ENCODE peak calls at places on chromosome 17, in four cellular contexts. One of them, this sample, is unnamed.

GRCh38 chr17:39001703-39002637 is 34.8 kb upstream of the FBXO47 start:
- DNase-seq in cardiac muscle cell: no peak
- DNase-seq in heart left ventricle: peak
- DNase-seq in AG09309: peak
- DNase-seq in this sample: peak

GRCh38 chr17:73934696-73935095 is 268.8 kb upstream of the RPL38 start:
- DNase-seq in cardiac muscle cell: no peak
- DNase-seq in heart left ventricle: no peak
- DNase-seq in AG09309: no peak
- DNase-seq in this sample: no peak

GRCh38 chr17:50882851-50883250 is 16.7 kb upstream of the TOB1 start:
- DNase-seq in cardiac muscle cell: no peak
- DNase-seq in heart left ventricle: no peak
- DNase-seq in AG09309: no peak
- DNase-seq in this sample: no peak

GRCh38 chr17:16853661-16854320 is 118.1 kb downstream of the TNFRSF13B start:
- DNase-seq in cardiac muscle cell: no peak
- DNase-seq in heart left ventricle: no peak
- DNase-seq in AG09309: no peak
- DNase-seq in this sample: no peak

GRCh38 chr17:73815474-73815873 is 171.2 kb upstream of the SDK2 start:
- DNase-seq in cardiac muscle cell: no peak
- DNase-seq in heart left ventricle: no peak
- DNase-seq in AG09309: no peak
- DNase-seq in this sample: peak

GRCh38 chr17:79574108-79574507 is 36.7 kb downstream of the RBFOX3 start:
- DNase-seq in cardiac muscle cell: no peak
- DNase-seq in heart left ventricle: no peak
- DNase-seq in AG09309: no peak
- DNase-seq in this sample: no peak

GRCh38 chr17:19327039-19327776 is 35.3 kb downstream of the B9D1 start:
- DNase-seq in cardiac muscle cell: no peak
- DNase-seq in heart left ventricle: no peak
- DNase-seq in AG09309: peak
- DNase-seq in this sample: no peak

GRCh38 chr17:28041844-28042656 is 427 bp upstream of the NLK start:
- DNase-seq in cardiac muscle cell: no peak
- DNase-seq in heart left ventricle: no peak
- DNase-seq in AG09309: no peak
- DNase-seq in this sample: peak

GRCh38 chr17:5585814-5586558 is 1.7 kb upstream of the NLRP1 start:
- DNase-seq in cardiac muscle cell: no peak
- DNase-seq in heart left ventricle: no peak
- DNase-seq in AG09309: no peak
- DNase-seq in this sample: peak

GRCh38 chr17:45168991-45169752 is 7.5 kb downstream of the HEXIM2 start:
- DNase-seq in cardiac muscle cell: no peak
- DNase-seq in heart left ventricle: no peak
- DNase-seq in AG09309: no peak
- DNase-seq in this sample: peak

GRCh38 chr17:51165680-51166197 is 472 bp upstream of the NME2 start:
- DNase-seq in cardiac muscle cell: no peak
- DNase-seq in heart left ventricle: no peak
- DNase-seq in AG09309: no peak
- DNase-seq in this sample: peak

GRCh38 chr17:21007646-21008045 is 35.2 kb downstream of the USP22 start:
- DNase-seq in cardiac muscle cell: no peak
- DNase-seq in heart left ventricle: no peak
- DNase-seq in AG09309: no peak
- DNase-seq in this sample: no peak

GRCh38 chr17:12290207-12290606 is 269.5 kb downstream of the MAP2K4 start:
- DNase-seq in cardiac muscle cell: no peak
- DNase-seq in heart left ventricle: no peak
- DNase-seq in AG09309: no peak
- DNase-seq in this sample: no peak

GRCh38 chr17:46139365-46140210 is 53.6 kb downstream of the KANSL1 start:
- DNase-seq in cardiac muscle cell: no peak
- DNase-seq in heart left ventricle: no peak
- DNase-seq in AG09309: no peak
- DNase-seq in this sample: no peak

GRCh38 chr17:164536-165235 is 16.8 kb downstream of the DOC2B start:
- DNase-seq in cardiac muscle cell: peak
- DNase-seq in heart left ventricle: no peak
- DNase-seq in AG09309: peak
- DNase-seq in this sample: peak

GRCh38 chr17:5031365-5032082 is 3.7 kb downstream of the SLC52A1 start:
- DNase-seq in cardiac muscle cell: peak
- DNase-seq in heart left ventricle: peak
- DNase-seq in AG09309: peak
- DNase-seq in this sample: peak

GRCh38 chr17:20960871-20961270 is 81.9 kb downstream of the USP22 start:
- DNase-seq in cardiac muscle cell: no peak
- DNase-seq in heart left ventricle: no peak
- DNase-seq in AG09309: no peak
- DNase-seq in this sample: no peak

GRCh38 chr17:51120357-51120738 is 320 bp downstream of the SPAG9 start:
- DNase-seq in cardiac muscle cell: peak
- DNase-seq in heart left ventricle: peak
- DNase-seq in AG09309: no peak
- DNase-seq in this sample: no peak

GRCh38 chr17:81702934-81703746 is at the start of gene MRPL12:
- DNase-seq in cardiac muscle cell: peak
- DNase-seq in heart left ventricle: peak
- DNase-seq in AG09309: peak
- DNase-seq in this sample: peak
- TF ChIP-seq CTCF in cardiac muscle cell: peak
- TF ChIP-seq CTCF in heart left ventricle: peak
- TF ChIP-seq CTCF in AG09309: no peak
- TF ChIP-seq CTCF in this sample: no peak

DNA sequence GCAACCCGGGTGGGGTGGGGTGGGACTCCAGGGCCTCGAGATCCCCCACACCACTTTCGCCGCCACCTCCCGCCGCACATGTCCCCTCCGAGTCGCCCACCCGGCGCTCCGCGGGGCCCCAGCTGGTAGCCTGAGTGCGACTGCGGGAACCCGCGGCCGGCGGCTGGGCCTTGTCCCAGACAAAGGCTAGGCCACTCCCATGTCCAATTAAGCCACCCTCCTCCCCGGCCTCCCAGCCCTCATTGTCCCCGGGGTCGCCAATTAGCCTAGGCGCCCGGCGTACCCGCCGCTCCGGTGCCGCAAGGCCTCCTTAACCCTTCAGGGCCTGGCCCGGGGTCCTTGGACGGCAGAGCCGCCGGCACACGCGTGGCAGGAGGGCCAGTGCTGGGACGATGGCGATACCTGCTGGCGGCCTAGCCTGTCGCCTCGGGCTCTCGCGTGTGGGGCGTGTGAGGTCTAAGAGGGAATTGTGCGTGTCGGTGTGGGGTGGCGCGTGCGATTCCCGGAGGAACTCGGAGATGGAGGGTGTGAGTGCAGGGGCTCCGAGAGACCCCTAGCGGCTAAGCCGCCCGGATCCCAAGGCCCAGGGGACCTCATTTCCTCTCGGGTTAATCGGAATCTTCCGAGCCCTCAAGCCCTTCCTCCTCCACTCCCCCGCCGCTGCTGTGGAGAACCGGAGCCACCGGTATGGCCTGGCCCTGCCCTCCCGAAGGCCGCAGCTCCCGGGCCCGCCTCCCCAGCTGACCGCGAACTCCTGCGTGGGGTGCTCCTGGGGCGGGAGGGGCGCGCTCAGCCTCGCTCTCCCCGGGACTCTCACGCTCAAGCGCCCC is 11.7 kb downstream of the TBX2 start:
- DNase-seq in cardiac muscle cell: peak
- DNase-seq in heart left ventricle: peak
- DNase-seq in AG09309: no peak
- DNase-seq in this sample: peak
- TF ChIP-seq CTCF in cardiac muscle cell: peak
- TF ChIP-seq CTCF in heart left ventricle: no peak
- TF ChIP-seq CTCF in AG09309: peak
- TF ChIP-seq CTCF in this sample: peak

GRCh38 chr17:7840875-7841274 is 6.9 kb downstream of the KDM6B start:
- DNase-seq in cardiac muscle cell: no peak
- DNase-seq in heart left ventricle: no peak
- DNase-seq in AG09309: no peak
- DNase-seq in this sample: no peak
- TF ChIP-seq CTCF in cardiac muscle cell: no peak
- TF ChIP-seq CTCF in heart left ventricle: no peak
- TF ChIP-seq CTCF in AG09309: no peak
- TF ChIP-seq CTCF in this sample: no peak

DNA sequence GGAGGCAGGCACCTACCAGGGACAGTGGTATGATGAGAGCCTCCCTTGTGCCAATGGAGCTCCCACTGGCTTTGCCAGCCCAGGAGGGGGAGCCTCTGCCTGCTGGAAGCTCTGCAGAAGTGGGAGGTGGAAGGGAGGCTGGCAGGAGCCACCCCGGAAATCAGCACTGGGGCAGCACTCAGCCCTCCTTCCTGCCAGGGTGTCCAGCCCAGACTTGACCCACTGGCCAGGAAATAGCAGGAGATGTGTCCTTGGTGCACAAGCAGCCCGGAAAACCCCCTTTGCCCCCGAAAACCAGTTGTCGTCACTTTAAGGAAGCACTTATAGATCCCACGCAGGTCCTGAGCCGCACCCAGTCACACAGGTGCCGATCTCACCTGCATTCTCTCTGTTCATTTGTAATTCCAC is 49.3 kb upstream of the CACNG4 start:
- DNase-seq in cardiac muscle cell: no peak
- DNase-seq in heart left ventricle: no peak
- DNase-seq in AG09309: no peak
- DNase-seq in this sample: peak
- TF ChIP-seq CTCF in cardiac muscle cell: no peak
- TF ChIP-seq CTCF in heart left ventricle: no peak
- TF ChIP-seq CTCF in AG09309: peak
- TF ChIP-seq CTCF in this sample: peak

DNA sequence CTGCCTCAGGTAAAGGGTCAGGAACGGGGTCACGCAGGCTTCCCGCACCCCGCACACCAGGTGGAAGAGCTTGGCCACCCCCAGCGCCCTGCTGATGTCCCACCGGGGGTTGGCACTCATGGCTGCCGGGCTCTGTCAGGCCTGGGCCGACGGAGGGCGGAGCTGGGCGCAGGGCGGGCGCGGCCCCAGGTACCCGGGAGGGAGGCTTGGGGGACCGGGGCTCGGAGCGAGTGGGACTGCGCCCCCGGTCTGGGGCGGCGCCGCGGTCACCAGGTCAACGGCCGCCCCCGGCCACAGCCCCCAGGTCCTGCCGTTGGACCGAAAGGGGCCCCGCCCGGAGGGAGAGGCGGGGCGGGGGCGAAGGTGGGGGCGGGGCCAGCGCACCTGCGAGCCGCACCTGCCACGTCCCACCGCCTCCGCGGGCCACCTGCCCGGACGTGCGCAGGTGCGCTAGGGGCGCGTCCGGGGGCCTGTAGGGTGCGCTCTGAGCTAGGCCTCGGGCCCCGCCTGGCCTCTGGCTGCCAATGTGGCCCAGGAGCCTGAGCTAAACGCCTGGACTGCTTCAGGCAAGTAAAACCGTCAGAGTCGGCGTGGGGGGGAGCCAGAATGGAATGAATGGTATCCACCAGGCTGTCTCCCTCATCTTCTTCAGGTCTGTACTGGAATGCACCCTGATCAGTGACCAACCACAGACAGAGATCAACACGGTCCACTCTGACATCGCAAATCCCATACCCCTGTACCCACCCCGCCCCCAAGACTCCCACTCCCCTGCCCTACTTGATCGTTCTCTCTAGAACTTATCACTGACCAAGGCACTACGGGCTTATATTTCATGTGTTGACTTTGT is at the start of gene MFSD6L:
- DNase-seq in cardiac muscle cell: peak
- DNase-seq in heart left ventricle: no peak
- DNase-seq in AG09309: no peak
- DNase-seq in this sample: peak
- TF ChIP-seq CTCF in cardiac muscle cell: no peak
- TF ChIP-seq CTCF in heart left ventricle: peak
- TF ChIP-seq CTCF in AG09309: no peak
- TF ChIP-seq CTCF in this sample: peak

GRCh38 chr17:43328650-43329049 is 70.1 kb upstream of the ARL4D start:
- DNase-seq in cardiac muscle cell: no peak
- DNase-seq in heart left ventricle: no peak
- DNase-seq in AG09309: no peak
- DNase-seq in this sample: no peak

GRCh38 chr17:43333438-43333943 is 65.3 kb upstream of the ARL4D start:
- DNase-seq in cardiac muscle cell: no peak
- DNase-seq in heart left ventricle: no peak
- DNase-seq in AG09309: no peak
- DNase-seq in this sample: no peak

GRCh38 chr17:43332211-43332610 is 66.6 kb upstream of the ARL4D start:
- DNase-seq in cardiac muscle cell: no peak
- DNase-seq in heart left ventricle: no peak
- DNase-seq in AG09309: no peak
- DNase-seq in this sample: no peak

GRCh38 chr17:43329183-43329582 is 69.6 kb upstream of the ARL4D start:
- DNase-seq in cardiac muscle cell: no peak
- DNase-seq in heart left ventricle: no peak
- DNase-seq in AG09309: no peak
- DNase-seq in this sample: no peak

GRCh38 chr17:43330876-43331639 is 67.7 kb upstream of the ARL4D start:
- DNase-seq in cardiac muscle cell: no peak
- DNase-seq in heart left ventricle: no peak
- DNase-seq in AG09309: no peak
- DNase-seq in this sample: peak
- TF ChIP-seq CTCF in cardiac muscle cell: peak
- TF ChIP-seq CTCF in heart left ventricle: no peak
- TF ChIP-seq CTCF in AG09309: no peak
- TF ChIP-seq CTCF in this sample: peak

DNA sequence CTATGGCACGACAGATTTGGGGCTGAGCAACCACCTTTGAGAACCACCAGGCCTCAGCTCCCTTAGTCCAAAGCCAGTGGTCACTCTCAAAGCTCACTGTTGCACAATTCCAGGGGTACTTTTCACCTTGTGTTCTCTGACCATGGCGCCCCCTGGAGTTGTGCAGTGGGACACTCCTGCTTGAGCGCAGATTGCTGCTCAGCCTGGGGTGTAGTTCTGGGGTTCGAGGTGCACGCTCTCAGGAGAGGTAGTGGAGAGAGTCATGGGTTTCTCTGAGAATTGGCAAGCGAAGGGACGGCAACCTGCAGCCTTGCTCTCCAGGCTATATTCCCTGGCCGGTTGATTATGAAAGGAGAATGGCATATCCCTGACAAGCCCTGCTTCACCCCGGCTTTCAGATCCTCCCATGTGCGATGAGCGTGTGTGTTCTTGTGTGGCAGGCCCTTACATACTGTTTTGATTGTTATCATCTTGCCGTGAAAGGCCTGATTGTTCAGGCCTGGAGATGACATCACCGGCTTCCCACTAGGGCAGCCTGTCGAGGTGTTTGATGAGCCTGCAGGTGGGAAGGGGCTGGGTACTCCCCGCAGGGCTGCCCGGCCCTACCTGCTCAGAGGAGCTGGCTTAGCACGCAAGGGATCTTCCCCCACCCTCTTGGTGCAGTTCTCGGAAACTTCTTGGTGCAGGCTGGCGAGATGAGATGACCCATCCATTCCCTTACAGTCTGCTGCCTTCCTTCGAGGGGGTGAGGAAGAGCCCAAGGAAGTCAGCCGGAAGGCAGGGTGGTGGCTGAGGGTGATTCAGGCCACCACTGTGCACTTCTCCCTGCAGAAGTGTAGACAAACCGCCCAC is 431.2 kb downstream of the SLC39A11 start:
- DNase-seq in cardiac muscle cell: no peak
- DNase-seq in heart left ventricle: no peak
- DNase-seq in AG09309: no peak
- DNase-seq in this sample: no peak
- TF ChIP-seq CTCF in cardiac muscle cell: peak
- TF ChIP-seq CTCF in heart left ventricle: no peak
- TF ChIP-seq CTCF in AG09309: peak
- TF ChIP-seq CTCF in this sample: peak